ENCODE peak calls at places on chromosomes 11 and 22, in seven cellular contexts. One of them, this sample, is unnamed.

GRCh38 chr22:19879996-19880785 is 25.5 kb upstream of the GNB1L start:
- DNase-seq in HS-5: no peak
- DNase-seq in mucosa of descending colon: no peak
- DNase-seq in fibroblast of the aortic adventitia: no peak
- DNase-seq in hippocampal formation: no peak
- DNase-seq in CD4-positive, CD25-positive, alpha-beta regulatory T cell: no peak
- DNase-seq in heart left ventricle: peak; percentile 55
- DNase-seq in this sample: no peak

GRCh38 chr22:30860176-30861105 is 108.1 kb downstream of the MORC2 start:
- DNase-seq in HS-5: no peak
- DNase-seq in mucosa of descending colon: no peak
- DNase-seq in fibroblast of the aortic adventitia: no peak
- DNase-seq in hippocampal formation: no peak
- DNase-seq in CD4-positive, CD25-positive, alpha-beta regulatory T cell: no peak
- DNase-seq in heart left ventricle: no peak
- DNase-seq in this sample: no peak

GRCh38 chr11:14445542-14446530 is 53.8 kb downstream of the COPB1 start:
- DNase-seq in HS-5: peak; percentile 51
- DNase-seq in mucosa of descending colon: no peak
- DNase-seq in fibroblast of the aortic adventitia: peak; percentile 29
- DNase-seq in hippocampal formation: no peak
- DNase-seq in CD4-positive, CD25-positive, alpha-beta regulatory T cell: no peak
- DNase-seq in heart left ventricle: no peak
- DNase-seq in this sample: no peak

GRCh38 chr22:41445171-41446056 is 1.2 kb downstream of the TOB2 start:
- DNase-seq in HS-5: no peak
- DNase-seq in mucosa of descending colon: peak; percentile 61
- DNase-seq in fibroblast of the aortic adventitia: peak; percentile 6
- DNase-seq in hippocampal formation: no peak
- DNase-seq in CD4-positive, CD25-positive, alpha-beta regulatory T cell: peak; percentile 56
- DNase-seq in heart left ventricle: no peak
- DNase-seq in this sample: no peak

GRCh38 chr11:97943493-97943892 is 1077.3 kb upstream of the CNTN5 start:
- DNase-seq in HS-5: no peak
- DNase-seq in mucosa of descending colon: no peak
- DNase-seq in fibroblast of the aortic adventitia: peak; percentile 5
- DNase-seq in hippocampal formation: no peak
- DNase-seq in CD4-positive, CD25-positive, alpha-beta regulatory T cell: no peak
- DNase-seq in heart left ventricle: no peak
- DNase-seq in this sample: no peak

GRCh38 chr11:125941606-125942275 is 4.1 kb upstream of the VSIG10L2 start:
- DNase-seq in HS-5: no peak
- DNase-seq in mucosa of descending colon: no peak
- DNase-seq in fibroblast of the aortic adventitia: peak; percentile 37
- DNase-seq in hippocampal formation: no peak
- DNase-seq in CD4-positive, CD25-positive, alpha-beta regulatory T cell: peak; percentile 23
- DNase-seq in heart left ventricle: no peak
- DNase-seq in this sample: no peak

GRCh38 chr11:31809857-31810778 is 1.0 kb downstream of the PAX6 start:
- DNase-seq in HS-5: peak; percentile 10
- DNase-seq in mucosa of descending colon: no peak
- DNase-seq in fibroblast of the aortic adventitia: peak; percentile 40
- DNase-seq in hippocampal formation: no peak
- DNase-seq in CD4-positive, CD25-positive, alpha-beta regulatory T cell: no peak
- DNase-seq in heart left ventricle: no peak
- DNase-seq in this sample: no peak

GRCh38 chr11:73480677-73481076 is 104.5 kb downstream of the RELT start:
- DNase-seq in HS-5: no peak
- DNase-seq in mucosa of descending colon: no peak
- DNase-seq in fibroblast of the aortic adventitia: peak; percentile 80
- DNase-seq in hippocampal formation: no peak
- DNase-seq in CD4-positive, CD25-positive, alpha-beta regulatory T cell: no peak
- DNase-seq in heart left ventricle: no peak
- DNase-seq in this sample: peak; percentile 63

GRCh38 chr11:112292785-112293407 is 32.2 kb upstream of the PLET1 start:
- DNase-seq in HS-5: peak; percentile 85
- DNase-seq in mucosa of descending colon: no peak
- DNase-seq in fibroblast of the aortic adventitia: peak; percentile 97
- DNase-seq in hippocampal formation: no peak
- DNase-seq in CD4-positive, CD25-positive, alpha-beta regulatory T cell: no peak
- DNase-seq in heart left ventricle: no peak
- DNase-seq in this sample: peak; percentile 52

GRCh38 chr22:50282361-50283144 is 12.4 kb upstream of the MAPK11 start:
- DNase-seq in HS-5: peak; percentile 37
- DNase-seq in mucosa of descending colon: no peak
- DNase-seq in fibroblast of the aortic adventitia: peak; percentile 36
- DNase-seq in hippocampal formation: no peak
- DNase-seq in CD4-positive, CD25-positive, alpha-beta regulatory T cell: no peak
- DNase-seq in heart left ventricle: no peak
- DNase-seq in this sample: no peak

GRCh38 chr22:49598338-49598737 is 229.3 kb downstream of the BRD1 start:
- DNase-seq in HS-5: no peak
- DNase-seq in mucosa of descending colon: no peak
- DNase-seq in fibroblast of the aortic adventitia: no peak
- DNase-seq in hippocampal formation: no peak
- DNase-seq in CD4-positive, CD25-positive, alpha-beta regulatory T cell: no peak
- DNase-seq in heart left ventricle: peak; percentile 43
- DNase-seq in this sample: no peak

GRCh38 chr11:62842171-62842717 is 2.9 kb upstream of the WDR74 start:
- DNase-seq in HS-5: no peak
- DNase-seq in mucosa of descending colon: peak; percentile 77
- DNase-seq in fibroblast of the aortic adventitia: no peak
- DNase-seq in hippocampal formation: no peak
- DNase-seq in CD4-positive, CD25-positive, alpha-beta regulatory T cell: no peak
- DNase-seq in heart left ventricle: peak; percentile 85
- DNase-seq in this sample: no peak

GRCh38 chr11:85602551-85603218 is 24.5 kb downstream of the DLG2 start:
- DNase-seq in HS-5: no peak
- DNase-seq in mucosa of descending colon: no peak
- DNase-seq in fibroblast of the aortic adventitia: peak; percentile 4
- DNase-seq in hippocampal formation: no peak
- DNase-seq in CD4-positive, CD25-positive, alpha-beta regulatory T cell: no peak
- DNase-seq in heart left ventricle: no peak
- DNase-seq in this sample: peak; percentile 49

GRCh38 chr11:100512475-100512874 is 174.6 kb upstream of the ARHGAP42 start:
- DNase-seq in HS-5: no peak
- DNase-seq in mucosa of descending colon: no peak
- DNase-seq in fibroblast of the aortic adventitia: no peak
- DNase-seq in hippocampal formation: no peak
- DNase-seq in CD4-positive, CD25-positive, alpha-beta regulatory T cell: no peak
- DNase-seq in heart left ventricle: no peak
- DNase-seq in this sample: no peak

GRCh38 chr11:28476053-28476452 is 367.9 kb downstream of the METTL15 start:
- DNase-seq in HS-5: no peak
- DNase-seq in mucosa of descending colon: no peak
- DNase-seq in fibroblast of the aortic adventitia: peak; percentile 17
- DNase-seq in hippocampal formation: no peak
- DNase-seq in CD4-positive, CD25-positive, alpha-beta regulatory T cell: no peak
- DNase-seq in heart left ventricle: no peak
- DNase-seq in this sample: no peak

GRCh38 chr22:45537734-45538181 is 35.1 kb downstream of the FBLN1 start:
- DNase-seq in HS-5: no peak
- DNase-seq in mucosa of descending colon: peak; percentile 74
- DNase-seq in fibroblast of the aortic adventitia: peak; percentile 88
- DNase-seq in hippocampal formation: peak; percentile 72
- DNase-seq in CD4-positive, CD25-positive, alpha-beta regulatory T cell: no peak
- DNase-seq in heart left ventricle: no peak
- DNase-seq in this sample: no peak

GRCh38 chr11:1119282-1120146 is 38.2 kb upstream of the MUC5AC start:
- DNase-seq in HS-5: no peak
- DNase-seq in mucosa of descending colon: no peak
- DNase-seq in fibroblast of the aortic adventitia: no peak
- DNase-seq in hippocampal formation: no peak
- DNase-seq in CD4-positive, CD25-positive, alpha-beta regulatory T cell: no peak
- DNase-seq in heart left ventricle: peak; percentile 60
- DNase-seq in this sample: no peak

GRCh38 chr22:35632902-35633301 is 15.3 kb upstream of the APOL6 start:
- DNase-seq in HS-5: no peak
- DNase-seq in mucosa of descending colon: no peak
- DNase-seq in fibroblast of the aortic adventitia: no peak
- DNase-seq in hippocampal formation: no peak
- DNase-seq in CD4-positive, CD25-positive, alpha-beta regulatory T cell: no peak
- DNase-seq in heart left ventricle: no peak
- DNase-seq in this sample: no peak

This sample was measured in AML-193.